ENCODE peak calls at places on chromosome 4, in nine cellular contexts. Y is ELR; F is uterus; J is sigmoid colon; V is naive thymus-derived CD4-positive, alpha-beta T cell; U is BE2C; B is RCC 7860; E is Right ventricle myocardium superior; N is adrenal gland. Z is an unnamed sample.
A peak's percentile ranks its signal among the peaks of the same experiment; 100 is the strongest.

GRCh38 chr4:183360161-183360919 is 38.1 kb upstream of the CLDN24 start:
- DNase-seq in Y (peak; percentile 51), F (no peak), J (no peak), V (no peak), U (no peak), B (peak; percentile 3), E (no peak), N (no peak), Z (no peak)

GRCh38 chr4:142563682-142564291 is 282.3 kb downstream of the INPP4B start:
- DNase-seq in Y (peak; percentile 40), F (no peak), J (no peak), V (no peak), U (no peak), B (peak; percentile 85), E (no peak), N (no peak), Z (no peak)

GRCh38 chr4:101156619-101157310 is 190.6 kb downstream of the PPP3CA start:
- DNase-seq in Y (peak; percentile 50), F (no peak), J (no peak), V (no peak), U (no peak), B (no peak), E (no peak), N (no peak), Z (no peak)

GRCh38 chr4:1862055-1862911 is 6.3 kb upstream of the LETM1 start:
- DNase-seq in Y (no peak), F (no peak), J (no peak), V (no peak), U (no peak), B (no peak), E (no peak), N (no peak), Z (no peak)

GRCh38 chr4:162920649-162921048 is 246.0 kb downstream of the NAF1 start:
- DNase-seq in Y (no peak), F (no peak), J (no peak), V (no peak), U (no peak), B (no peak), E (no peak), N (no peak), Z (no peak)

GRCh38 chr4:98546910-98547544 is 111.4 kb downstream of the TSPAN5 start:
- DNase-seq in Y (peak; percentile 30), F (peak; percentile 65), J (peak; percentile 75), V (no peak), U (no peak), B (no peak), E (peak; percentile 43), N (peak; percentile 22), Z (no peak)

GRCh38 chr4:160129439-160129838 is 1026.6 kb downstream of the RAPGEF2 start:
- DNase-seq in Y (peak; percentile 70), F (no peak), J (no peak), V (no peak), U (no peak), B (peak; percentile 72), E (no peak), N (no peak), Z (no peak)

GRCh38 chr4:118967393-118967792 is 78.7 kb downstream of the SYNPO2 start:
- DNase-seq in Y (peak; percentile 51), F (peak; percentile 43), J (peak; percentile 62), V (no peak), U (no peak), B (no peak), E (no peak), N (no peak), Z (no peak)

GRCh38 chr4:66639361-66639760 is 905.9 kb downstream of the CENPC start:
- DNase-seq in Y (no peak), F (no peak), J (no peak), V (no peak), U (no peak), B (no peak), E (no peak), N (no peak), Z (no peak)

GRCh38 chr4:102869569-102870227 is 906 bp downstream of the CISD2 start:
- DNase-seq in Y (peak; percentile 6), F (no peak), J (no peak), V (no peak), U (no peak), B (peak; percentile 28), E (no peak), N (peak; percentile 33), Z (no peak)

GRCh38 chr4:188960411-188961093 is 821.3 kb downstream of the TRIML1 start:
- DNase-seq in Y (no peak), F (no peak), J (no peak), V (no peak), U (no peak), B (no peak), E (no peak), N (no peak), Z (no peak)

GRCh38 chr4:76192221-76192620 is 21.4 kb downstream of the SCARB2 start:
- DNase-seq in Y (no peak), F (no peak), J (no peak), V (no peak), U (no peak), B (no peak), E (no peak), N (no peak), Z (no peak)